ENCODE peak calls at places on chromosomes 3 and 15, in nine cellular contexts. One of them, this sample, is unnamed.

GRCh38 chr3:94525039-94525438 is 462.2 kb downstream of the NSUN3 start:
- DNase-seq in neural progenitor cell: peak
- DNase-seq in GM23248: no peak
- DNase-seq in PC-3: peak
- DNase-seq in GM23338: peak
- DNase-seq in HCT116: no peak
- DNase-seq in hepatocyte: peak
- DNase-seq in MM.1S: no peak
- DNase-seq in SK-N-SH: no peak
- DNase-seq in this sample: no peak

GRCh38 chr3:50873376-50874157 is 198.8 kb downstream of the DOCK3 start:
- DNase-seq in neural progenitor cell: no peak
- DNase-seq in GM23248: no peak
- DNase-seq in PC-3: no peak
- DNase-seq in GM23338: no peak
- DNase-seq in HCT116: no peak
- DNase-seq in hepatocyte: no peak
- DNase-seq in MM.1S: peak
- DNase-seq in SK-N-SH: no peak
- DNase-seq in this sample: no peak

GRCh38 chr3:155979746-155980145 is 109.3 kb downstream of the GMPS start:
- DNase-seq in neural progenitor cell: no peak
- DNase-seq in GM23248: peak
- DNase-seq in PC-3: no peak
- DNase-seq in GM23338: no peak
- DNase-seq in HCT116: no peak
- DNase-seq in hepatocyte: no peak
- DNase-seq in MM.1S: no peak
- DNase-seq in SK-N-SH: no peak
- DNase-seq in this sample: no peak

GRCh38 chr3:176948123-176948522 is 249.2 kb downstream of the TBL1XR1 start:
- DNase-seq in neural progenitor cell: no peak
- DNase-seq in GM23248: no peak
- DNase-seq in PC-3: no peak
- DNase-seq in GM23338: no peak
- DNase-seq in HCT116: no peak
- DNase-seq in hepatocyte: no peak
- DNase-seq in MM.1S: no peak
- DNase-seq in SK-N-SH: no peak
- DNase-seq in this sample: no peak

GRCh38 chr3:189322339-189322738 is 150.6 kb downstream of the TPRG1 start:
- DNase-seq in neural progenitor cell: no peak
- DNase-seq in GM23248: no peak
- DNase-seq in PC-3: no peak
- DNase-seq in GM23338: no peak
- DNase-seq in HCT116: no peak
- DNase-seq in hepatocyte: no peak
- DNase-seq in MM.1S: no peak
- DNase-seq in SK-N-SH: no peak
- DNase-seq in this sample: no peak

GRCh38 chr3:31541102-31541501 is 8.4 kb downstream of the STT3B start:
- DNase-seq in neural progenitor cell: no peak
- DNase-seq in GM23248: peak
- DNase-seq in PC-3: peak
- DNase-seq in GM23338: no peak
- DNase-seq in HCT116: no peak
- DNase-seq in hepatocyte: no peak
- DNase-seq in MM.1S: no peak
- DNase-seq in SK-N-SH: no peak
- DNase-seq in this sample: no peak

GRCh38 chr15:40471778-40472130 is 970 bp downstream of the CHST14 start:
- DNase-seq in neural progenitor cell: peak
- DNase-seq in GM23248: peak
- DNase-seq in PC-3: peak
- DNase-seq in GM23338: peak
- DNase-seq in HCT116: no peak
- DNase-seq in hepatocyte: peak
- DNase-seq in MM.1S: peak
- DNase-seq in SK-N-SH: no peak
- DNase-seq in this sample: peak

GRCh38 chr3:4323246-4324027 is 20.3 kb downstream of the SETMAR start:
- DNase-seq in neural progenitor cell: no peak
- DNase-seq in GM23248: peak
- DNase-seq in PC-3: no peak
- DNase-seq in GM23338: no peak
- DNase-seq in HCT116: no peak
- DNase-seq in hepatocyte: no peak
- DNase-seq in MM.1S: no peak
- DNase-seq in SK-N-SH: no peak
- DNase-seq in this sample: no peak

GRCh38 chr3:102484384-102484783 is 49.6 kb downstream of the ZPLD1 start:
- DNase-seq in neural progenitor cell: no peak
- DNase-seq in GM23248: no peak
- DNase-seq in PC-3: peak
- DNase-seq in GM23338: no peak
- DNase-seq in HCT116: no peak
- DNase-seq in hepatocyte: no peak
- DNase-seq in MM.1S: no peak
- DNase-seq in SK-N-SH: no peak
- DNase-seq in this sample: no peak

GRCh38 chr15:64324513-64324912 is 31.5 kb downstream of the CSNK1G1 start:
- DNase-seq in neural progenitor cell: no peak
- DNase-seq in GM23248: peak
- DNase-seq in PC-3: no peak
- DNase-seq in GM23338: no peak
- DNase-seq in HCT116: no peak
- DNase-seq in hepatocyte: no peak
- DNase-seq in MM.1S: no peak
- DNase-seq in SK-N-SH: no peak
- DNase-seq in this sample: no peak

GRCh38 chr3:125482406-125482805 is 37.6 kb downstream of the SNX4 start:
- DNase-seq in neural progenitor cell: no peak
- DNase-seq in GM23248: no peak
- DNase-seq in PC-3: no peak
- DNase-seq in GM23338: no peak
- DNase-seq in HCT116: no peak
- DNase-seq in hepatocyte: no peak
- DNase-seq in MM.1S: no peak
- DNase-seq in SK-N-SH: no peak
- DNase-seq in this sample: no peak
- TF ChIP-seq EZH2phosphoT487 in neural progenitor cell: no peak
- TF ChIP-seq EZH2phosphoT487 in GM23248: no peak
- TF ChIP-seq EZH2phosphoT487 in PC-3: no peak
- TF ChIP-seq EZH2phosphoT487 in GM23338: no peak
- TF ChIP-seq EZH2phosphoT487 in HCT116: no peak
- TF ChIP-seq EZH2phosphoT487 in hepatocyte: no peak
- TF ChIP-seq EZH2phosphoT487 in MM.1S: no peak
- TF ChIP-seq EZH2phosphoT487 in SK-N-SH: no peak
- TF ChIP-seq EZH2phosphoT487 in this sample: no peak

GRCh38 chr3:100270218-100270588 is 9.4 kb downstream of the TBC1D23 start:
- DNase-seq in neural progenitor cell: no peak
- DNase-seq in GM23248: no peak
- DNase-seq in PC-3: peak
- DNase-seq in GM23338: no peak
- DNase-seq in HCT116: no peak
- DNase-seq in hepatocyte: no peak
- DNase-seq in MM.1S: no peak
- DNase-seq in SK-N-SH: no peak
- DNase-seq in this sample: no peak

GRCh38 chr3:100271522-100271921 is 10.7 kb downstream of the TBC1D23 start:
- DNase-seq in neural progenitor cell: no peak
- DNase-seq in GM23248: no peak
- DNase-seq in PC-3: no peak
- DNase-seq in GM23338: no peak
- DNase-seq in HCT116: no peak
- DNase-seq in hepatocyte: no peak
- DNase-seq in MM.1S: no peak
- DNase-seq in SK-N-SH: no peak
- DNase-seq in this sample: no peak

GRCh38 chr3:100268156-100268555 is 7.4 kb downstream of the TBC1D23 start:
- DNase-seq in neural progenitor cell: no peak
- DNase-seq in GM23248: peak
- DNase-seq in PC-3: no peak
- DNase-seq in GM23338: no peak
- DNase-seq in HCT116: no peak
- DNase-seq in hepatocyte: no peak
- DNase-seq in MM.1S: no peak
- DNase-seq in SK-N-SH: no peak
- DNase-seq in this sample: no peak

GRCh38 chr3:100268986-100269385 is 8.2 kb downstream of the TBC1D23 start:
- DNase-seq in neural progenitor cell: no peak
- DNase-seq in GM23248: peak
- DNase-seq in PC-3: no peak
- DNase-seq in GM23338: no peak
- DNase-seq in HCT116: no peak
- DNase-seq in hepatocyte: no peak
- DNase-seq in MM.1S: no peak
- DNase-seq in SK-N-SH: no peak
- DNase-seq in this sample: no peak

DNA sequence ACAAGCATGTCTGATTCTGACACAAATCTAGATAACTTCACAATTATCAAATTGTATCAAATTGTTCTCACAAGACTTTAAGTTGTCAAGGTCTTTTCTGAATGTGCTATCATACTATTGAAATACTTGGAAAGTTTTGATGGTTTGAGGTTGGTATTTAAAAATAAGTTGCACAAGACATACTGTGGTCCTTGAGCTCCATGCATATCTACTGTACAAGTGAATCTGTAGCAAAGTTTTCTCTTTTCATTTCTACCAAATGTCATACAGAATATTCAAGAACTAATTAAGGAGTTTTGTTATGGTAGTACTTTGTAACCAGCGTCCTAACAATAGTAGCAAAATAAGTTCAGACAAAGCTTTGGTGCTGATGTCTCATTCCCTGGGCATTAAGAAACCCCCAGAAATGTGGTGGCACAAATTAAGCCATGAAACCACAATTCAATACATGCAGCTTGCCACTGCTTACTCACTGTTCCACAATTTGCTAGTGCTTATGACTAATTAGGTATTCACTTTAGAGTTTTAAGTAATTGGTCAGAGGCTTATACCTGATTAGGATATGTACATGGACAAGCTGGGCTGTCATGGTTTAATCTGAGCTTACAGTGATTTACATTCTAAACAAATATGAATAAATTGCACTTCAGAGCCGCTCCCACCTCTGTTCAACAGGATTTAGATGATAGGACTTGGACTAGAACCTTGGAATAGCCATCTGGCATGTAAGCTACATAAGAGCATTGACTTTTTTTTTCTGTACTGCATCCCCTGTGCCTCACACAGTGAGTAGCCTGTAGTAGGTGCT is 8.8 kb downstream of the TBC1D23 start:
- DNase-seq in neural progenitor cell: no peak
- DNase-seq in GM23248: peak
- DNase-seq in PC-3: peak
- DNase-seq in GM23338: no peak
- DNase-seq in HCT116: peak
- DNase-seq in hepatocyte: no peak
- DNase-seq in MM.1S: no peak
- DNase-seq in SK-N-SH: no peak
- DNase-seq in this sample: no peak
- TF ChIP-seq EZH2phosphoT487 in neural progenitor cell: no peak
- TF ChIP-seq EZH2phosphoT487 in GM23248: peak
- TF ChIP-seq EZH2phosphoT487 in PC-3: no peak
- TF ChIP-seq EZH2phosphoT487 in GM23338: no peak
- TF ChIP-seq EZH2phosphoT487 in HCT116: no peak
- TF ChIP-seq EZH2phosphoT487 in hepatocyte: no peak
- TF ChIP-seq EZH2phosphoT487 in MM.1S: no peak
- TF ChIP-seq EZH2phosphoT487 in SK-N-SH: no peak
- TF ChIP-seq EZH2phosphoT487 in this sample: no peak

GRCh38 chr3:43094851-43095250 is 11.0 kb downstream of the POMGNT2 start:
- DNase-seq in neural progenitor cell: peak
- DNase-seq in GM23248: no peak
- DNase-seq in PC-3: no peak
- DNase-seq in GM23338: no peak
- DNase-seq in HCT116: no peak
- DNase-seq in hepatocyte: no peak
- DNase-seq in MM.1S: no peak
- DNase-seq in SK-N-SH: no peak
- DNase-seq in this sample: no peak
- TF ChIP-seq EZH2phosphoT487 in neural progenitor cell: no peak
- TF ChIP-seq EZH2phosphoT487 in GM23248: no peak
- TF ChIP-seq EZH2phosphoT487 in PC-3: no peak
- TF ChIP-seq EZH2phosphoT487 in GM23338: no peak
- TF ChIP-seq EZH2phosphoT487 in HCT116: no peak
- TF ChIP-seq EZH2phosphoT487 in hepatocyte: no peak
- TF ChIP-seq EZH2phosphoT487 in MM.1S: no peak
- TF ChIP-seq EZH2phosphoT487 in SK-N-SH: no peak
- TF ChIP-seq EZH2phosphoT487 in this sample: no peak

GRCh38 chr3:122257951-122258350 is 67.1 kb upstream of the CSTA start:
- DNase-seq in neural progenitor cell: no peak
- DNase-seq in GM23248: no peak
- DNase-seq in PC-3: no peak
- DNase-seq in GM23338: no peak
- DNase-seq in HCT116: no peak
- DNase-seq in hepatocyte: no peak
- DNase-seq in MM.1S: no peak
- DNase-seq in SK-N-SH: no peak
- DNase-seq in this sample: no peak

GRCh38 chr3:122260206-122260605 is 64.8 kb upstream of the CSTA start:
- DNase-seq in neural progenitor cell: no peak
- DNase-seq in GM23248: no peak
- DNase-seq in PC-3: no peak
- DNase-seq in GM23338: no peak
- DNase-seq in HCT116: no peak
- DNase-seq in hepatocyte: no peak
- DNase-seq in MM.1S: no peak
- DNase-seq in SK-N-SH: no peak
- DNase-seq in this sample: no peak

GRCh38 chr3:122258757-122259371 is 66.2 kb upstream of the CSTA start:
- DNase-seq in neural progenitor cell: peak
- DNase-seq in GM23248: peak
- DNase-seq in PC-3: peak
- DNase-seq in GM23338: peak
- DNase-seq in HCT116: peak
- DNase-seq in hepatocyte: peak
- DNase-seq in MM.1S: peak
- DNase-seq in SK-N-SH: peak
- DNase-seq in this sample: peak

GRCh38 chr3:122251428-122251827 is 68.0 kb downstream of the CASR start:
- DNase-seq in neural progenitor cell: no peak
- DNase-seq in GM23248: no peak
- DNase-seq in PC-3: no peak
- DNase-seq in GM23338: no peak
- DNase-seq in HCT116: no peak
- DNase-seq in hepatocyte: no peak
- DNase-seq in MM.1S: no peak
- DNase-seq in SK-N-SH: no peak
- DNase-seq in this sample: peak

GRCh38 chr3:122255757-122256439 is 69.2 kb upstream of the CSTA start:
- DNase-seq in neural progenitor cell: no peak
- DNase-seq in GM23248: no peak
- DNase-seq in PC-3: no peak
- DNase-seq in GM23338: no peak
- DNase-seq in HCT116: no peak
- DNase-seq in hepatocyte: no peak
- DNase-seq in MM.1S: peak
- DNase-seq in SK-N-SH: no peak
- DNase-seq in this sample: peak
- TF ChIP-seq EZH2phosphoT487 in neural progenitor cell: no peak
- TF ChIP-seq EZH2phosphoT487 in GM23248: no peak
- TF ChIP-seq EZH2phosphoT487 in PC-3: no peak
- TF ChIP-seq EZH2phosphoT487 in GM23338: no peak
- TF ChIP-seq EZH2phosphoT487 in HCT116: no peak
- TF ChIP-seq EZH2phosphoT487 in hepatocyte: no peak
- TF ChIP-seq EZH2phosphoT487 in MM.1S: no peak
- TF ChIP-seq EZH2phosphoT487 in SK-N-SH: no peak
- TF ChIP-seq EZH2phosphoT487 in this sample: no peak

GRCh38 chr3:138872632-138873031 is 37.9 kb upstream of the PIK3CB start:
- DNase-seq in neural progenitor cell: no peak
- DNase-seq in GM23248: no peak
- DNase-seq in PC-3: no peak
- DNase-seq in GM23338: no peak
- DNase-seq in HCT116: no peak
- DNase-seq in hepatocyte: no peak
- DNase-seq in MM.1S: no peak
- DNase-seq in SK-N-SH: no peak
- DNase-seq in this sample: no peak
- TF ChIP-seq EZH2phosphoT487 in neural progenitor cell: no peak
- TF ChIP-seq EZH2phosphoT487 in GM23248: no peak
- TF ChIP-seq EZH2phosphoT487 in PC-3: no peak
- TF ChIP-seq EZH2phosphoT487 in GM23338: no peak
- TF ChIP-seq EZH2phosphoT487 in HCT116: no peak
- TF ChIP-seq EZH2phosphoT487 in hepatocyte: no peak
- TF ChIP-seq EZH2phosphoT487 in MM.1S: no peak
- TF ChIP-seq EZH2phosphoT487 in SK-N-SH: no peak
- TF ChIP-seq EZH2phosphoT487 in this sample: no peak